ENCODE peak calls at places on chromosomes 13 and 19, in four cellular contexts. L is WTC11, I is GM04504, W is adrenal gland. Q is an unnamed sample.

GRCh38 chr13:59099182-59099950 is 1064.4 kb downstream of the DIAPH3 start:
- DNase-seq in W (no peak), L (no peak), I (no peak), Q (no peak)

GRCh38 chr19:13104848-13105646 is 2.4 kb upstream of the LYL1 start:
- DNase-seq in L (no peak), W (peak; percentile 27), I (no peak), Q (no peak)

GRCh38 chr19:30431591-30431990 is 59.4 kb downstream of the ZNF536 start:
- DNase-seq in W (no peak), I (no peak), L (no peak), Q (no peak)

GRCh38 chr13:110268061-110268460 is 38.9 kb downstream of the COL4A1 start:
- DNase-seq in I (no peak), L (no peak), W (no peak), Q (no peak)

GRCh38 chr13:80348308-80348707 is 7.4 kb upstream of the SPRY2 start:
- DNase-seq in I (no peak), W (no peak), L (no peak), Q (no peak)

GRCh38 chr13:19726611-19727010 is 56.1 kb downstream of the PSPC1 start:
- DNase-seq in W (no peak), I (no peak), L (no peak), Q (no peak)

GRCh38 chr19:57305056-57305455 is 15.2 kb upstream of the ZNF543 start:
- DNase-seq in L (no peak), I (no peak), W (no peak), Q (no peak)

GRCh38 chr13:106488075-106488474 is 47.4 kb downstream of the EFNB2 start:
- DNase-seq in W (no peak), I (no peak), L (no peak), Q (no peak)

GRCh38 chr13:99182439-99182838 is 18.2 kb upstream of the UBAC2 start:
- DNase-seq in I (no peak), L (no peak), W (no peak), Q (no peak)

GRCh38 chr19:30449673-30450072 is 77.5 kb downstream of the ZNF536 start:
- DNase-seq in W (no peak), L (no peak), I (no peak), Q (no peak)

GRCh38 chr13:41694902-41695301 is 237.6 kb downstream of the RGCC start:
- DNase-seq in I (peak; percentile 86), L (no peak), W (peak; percentile 79), Q (peak; percentile 72)

GRCh38 chr19:1417145-1417544 is 9.8 kb downstream of the DAZAP1 start:
- DNase-seq in I (no peak), W (peak; percentile 71), L (no peak), Q (no peak)

GRCh38 chr19:38323276-38323675 is 3.6 kb downstream of the KCNK6 start:
- DNase-seq in W (no peak), L (no peak), I (no peak), Q (no peak)

GRCh38 chr13:61727714-61728275 is 312.1 kb upstream of the PCDH20 start:
- DNase-seq in L (no peak), I (no peak), W (no peak), Q (peak; percentile 2)

GRCh38 chr19:38210458-38210987 is 13.5 kb downstream of the DPF1 start:
- DNase-seq in L (peak; percentile 93), W (no peak), I (no peak), Q (no peak)

GRCh38 chr19:51439021-51439465 is 19.2 kb downstream of the SIGLEC8 start:
- DNase-seq in W (no peak), L (peak; percentile 36), I (no peak), Q (no peak)

GRCh38 chr19:685457-685931 is 9.3 kb downstream of the FSTL3 start:
- DNase-seq in W (no peak), L (no peak), I (no peak), Q (no peak)

GRCh38 chr13:45909089-45909488 is 57.5 kb upstream of the SIAH3 start:
- DNase-seq in I (no peak), W (no peak), L (no peak), Q (no peak)

GRCh38 chr19:4068058-4068966 is 1.6 kb upstream of the ZBTB7A start:
- DNase-seq in L (no peak), I (no peak), W (no peak), Q (no peak)

GRCh38 chr19:31947436-31947835 is 398.0 kb upstream of the ZNF507 start:
- DNase-seq in L (no peak), W (no peak), I (no peak), Q (no peak)

GRCh38 chr19:40229926-40230417 is 3.5 kb upstream of the CCNP start:
- DNase-seq in L (no peak), I (no peak), W (no peak), Q (no peak)

GRCh38 chr19:2014731-2015610 is 543 bp downstream of the BTBD2 start:
- DNase-seq in W (no peak), L (peak; percentile 48), I (no peak), Q (no peak)

GRCh38 chr19:12872941-12873890 is 8.0 kb downstream of the DNASE2 start:
- DNase-seq in L (peak; percentile 89), W (peak; percentile 97), I (no peak), Q (no peak)

GRCh38 chr19:47891923-47892666 is 6.0 kb upstream of the SULT2A1 start:
- DNase-seq in I (no peak), L (no peak), W (peak; percentile 87), Q (no peak)